ENCODE peak calls at places on chromosomes 11 and 22, in nine cellular contexts. B, H, Q, Z, Y, I, E, X and G are unnamed samples.

GRCh38 chr11:2750601-2751522 is 51.1 kb upstream of the KCNQ1OT1 start:
- DNase-seq in B (no peak), H (no peak), Q (no peak), Z (peak), Y (no peak), I (peak), E (no peak), X (no peak), G (peak)

GRCh38 chr11:45089845-45090499 is 56.5 kb upstream of the PRDM11 start:
- DNase-seq in B (no peak), H (no peak), Q (no peak), Z (no peak), Y (peak), I (no peak), E (no peak), X (peak), G (no peak)

GRCh38 chr11:102780491-102780918 is at the start of gene MMP10:
- DNase-seq in B (no peak), H (no peak), Q (peak), Z (no peak), Y (peak), I (no peak), E (no peak), X (peak), G (no peak)

GRCh38 chr11:72228229-72228843 is 3.8 kb downstream of the INPPL1 start:
- DNase-seq in B (no peak), H (no peak), Q (no peak), Z (no peak), Y (no peak), I (no peak), E (no peak), X (peak), G (peak)

GRCh38 chr11:6626971-6627761 is 7.9 kb upstream of the TPP1 start:
- DNase-seq in B (no peak), H (no peak), Q (no peak), Z (no peak), Y (no peak), I (no peak), E (no peak), X (no peak), G (no peak)

GRCh38 chr11:19394525-19395016 is 153.8 kb upstream of the E2F8 start:
- DNase-seq in B (no peak), H (no peak), Q (no peak), Z (no peak), Y (no peak), I (no peak), E (no peak), X (no peak), G (no peak)

GRCh38 chr11:61477734-61478148 is 30.8 kb upstream of the LRRC10B start:
- DNase-seq in B (peak), H (peak), Q (peak), Z (peak), Y (no peak), I (peak), E (peak), X (peak), G (peak)

GRCh38 chr11:27215471-27216267 is 147.3 kb downstream of the CCDC34 start:
- DNase-seq in B (no peak), H (no peak), Q (peak), Z (no peak), Y (no peak), I (no peak), E (no peak), X (no peak), G (peak)

GRCh38 chr22:49853981-49854791 is 542 bp downstream of the ZBED4 start:
- DNase-seq in B (no peak), H (no peak), Q (peak), Z (no peak), Y (peak), I (peak), E (no peak), X (peak), G (no peak)

GRCh38 chr22:23849009-23850006 is 8.4 kb upstream of the SLC2A11 start:
- DNase-seq in B (peak), H (peak), Q (peak), Z (peak), Y (peak), I (peak), E (peak), X (peak), G (peak)

GRCh38 chr11:118437736-118438125 is 1.4 kb downstream of the KMT2A start:
- DNase-seq in B (peak), H (peak), Q (peak), Z (peak), Y (no peak), I (peak), E (no peak), X (peak), G (peak)

GRCh38 chr11:121024989-121025388 is 1.1 kb downstream of the TBCEL start:
- DNase-seq in B (no peak), H (no peak), Q (peak), Z (no peak), Y (no peak), I (no peak), E (peak), X (peak), G (no peak)

GRCh38 chr11:132402056-132402684 is 1031.8 kb downstream of the NTM start:
- DNase-seq in B (no peak), H (no peak), Q (peak), Z (no peak), Y (no peak), I (no peak), E (peak), X (peak), G (peak)

GRCh38 chr22:48783821-48784266 is 1043.8 kb downstream of the BRD1 start:
- DNase-seq in B (no peak), H (no peak), Q (no peak), Z (peak), Y (no peak), I (no peak), E (no peak), X (no peak), G (no peak)

GRCh38 chr11:129928923-129929692 is 33.7 kb upstream of the NFRKB start:
- DNase-seq in B (no peak), H (no peak), Q (no peak), Z (no peak), Y (no peak), I (no peak), E (no peak), X (no peak), G (no peak)

GRCh38 chr22:33101550-33101949 is 43.4 kb upstream of the SYN3 start:
- DNase-seq in B (no peak), H (no peak), Q (no peak), Z (no peak), Y (no peak), I (no peak), E (no peak), X (no peak), G (no peak)

GRCh38 chr22:29751139-29751538 is 15.7 kb downstream of the ZMAT5 start:
- DNase-seq in B (no peak), H (no peak), Q (no peak), Z (no peak), Y (no peak), I (no peak), E (no peak), X (peak), G (no peak)

GRCh38 chr11:12832828-12833227 is 158.6 kb downstream of the TEAD1 start:
- DNase-seq in B (no peak), H (no peak), Q (no peak), Z (no peak), Y (peak), I (no peak), E (no peak), X (no peak), G (peak)

GRCh38 chr11:117959438-117960149 is 26.6 kb upstream of the IL10RA start:
- DNase-seq in B (no peak), H (no peak), Q (no peak), Z (no peak), Y (no peak), I (no peak), E (no peak), X (no peak), G (no peak)

GRCh38 chr22:33921576-33922181 is 1.4 kb upstream of the LARGE1 start:
- DNase-seq in B (no peak), H (peak), Q (peak), Z (peak), Y (no peak), I (peak), E (peak), X (peak), G (peak)

GRCh38 chr11:67062526-67063373 is 6.1 kb downstream of the RHOD start:
- DNase-seq in B (no peak), H (no peak), Q (peak), Z (no peak), Y (no peak), I (no peak), E (no peak), X (peak), G (no peak)